ENCODE peak calls at places on chromosomes 13 and 19, in ten cellular contexts. One of them, this sample, is unnamed.

GRCh38 chr19:29798783-29799182 is 13.0 kb upstream of the CCNE1 start:
- DNase-seq in CD4-positive, CD25-positive, alpha-beta regulatory T cell: no peak
- DNase-seq in Panc1: no peak
- DNase-seq in mesenchymal stem cell: no peak
- DNase-seq in fibroblast of lung: peak; percentile 8
- DNase-seq in pancreas: no peak
- DNase-seq in tibial artery: no peak
- DNase-seq in CD8-positive, alpha-beta memory T cell: no peak
- DNase-seq in lower lobe of right lung: no peak
- DNase-seq in right cardiac atrium: no peak
- DNase-seq in this sample: no peak

GRCh38 chr13:41751277-41751676 is 209.6 kb downstream of the VWA8 start:
- DNase-seq in pancreas: no peak
- DNase-seq in CD4-positive, CD25-positive, alpha-beta regulatory T cell: no peak
- DNase-seq in lower lobe of right lung: no peak
- DNase-seq in Panc1: no peak
- DNase-seq in CD8-positive, alpha-beta memory T cell: no peak
- DNase-seq in fibroblast of lung: peak; percentile 59
- DNase-seq in right cardiac atrium: peak; percentile 81
- DNase-seq in mesenchymal stem cell: peak; percentile 68
- DNase-seq in tibial artery: no peak
- DNase-seq in this sample: no peak

GRCh38 chr13:51041126-51041525 is 69.9 kb downstream of the C13orf42 start:
- DNase-seq in pancreas: no peak
- DNase-seq in CD8-positive, alpha-beta memory T cell: no peak
- DNase-seq in fibroblast of lung: no peak
- DNase-seq in CD4-positive, CD25-positive, alpha-beta regulatory T cell: no peak
- DNase-seq in mesenchymal stem cell: no peak
- DNase-seq in right cardiac atrium: no peak
- DNase-seq in lower lobe of right lung: no peak
- DNase-seq in Panc1: no peak
- DNase-seq in tibial artery: no peak
- DNase-seq in this sample: no peak

GRCh38 chr13:111114362-111115050 is 604 bp upstream of the ARHGEF7 start:
- DNase-seq in pancreas: peak; percentile 62
- DNase-seq in CD4-positive, CD25-positive, alpha-beta regulatory T cell: peak; percentile 17
- DNase-seq in CD8-positive, alpha-beta memory T cell: peak; percentile 23
- DNase-seq in mesenchymal stem cell: peak; percentile 80
- DNase-seq in Panc1: no peak
- DNase-seq in fibroblast of lung: peak; percentile 36
- DNase-seq in tibial artery: peak; percentile 61
- DNase-seq in lower lobe of right lung: no peak
- DNase-seq in right cardiac atrium: peak; percentile 82
- DNase-seq in this sample: peak; percentile 31

GRCh38 chr19:44552324-44552723 is 22.8 kb upstream of the CEACAM20 start:
- DNase-seq in pancreas: no peak
- DNase-seq in tibial artery: no peak
- DNase-seq in fibroblast of lung: peak; percentile 12
- DNase-seq in mesenchymal stem cell: peak; percentile 23
- DNase-seq in Panc1: no peak
- DNase-seq in lower lobe of right lung: no peak
- DNase-seq in right cardiac atrium: peak; percentile 52
- DNase-seq in CD8-positive, alpha-beta memory T cell: no peak
- DNase-seq in CD4-positive, CD25-positive, alpha-beta regulatory T cell: no peak
- DNase-seq in this sample: peak; percentile 26

GRCh38 chr19:23116802-23117571 is at the start of gene ZNF730:
- DNase-seq in fibroblast of lung: peak; percentile 82
- DNase-seq in Panc1: no peak
- DNase-seq in pancreas: peak; percentile 29
- DNase-seq in tibial artery: no peak
- DNase-seq in mesenchymal stem cell: peak; percentile 85
- DNase-seq in CD8-positive, alpha-beta memory T cell: peak; percentile 0
- DNase-seq in CD4-positive, CD25-positive, alpha-beta regulatory T cell: peak; percentile 9
- DNase-seq in lower lobe of right lung: peak; percentile 46
- DNase-seq in right cardiac atrium: peak; percentile 72
- DNase-seq in this sample: peak; percentile 14

GRCh38 chr13:19845758-19846157 is 17.7 kb downstream of the ZMYM5 start:
- DNase-seq in CD8-positive, alpha-beta memory T cell: no peak
- DNase-seq in mesenchymal stem cell: peak; percentile 92
- DNase-seq in fibroblast of lung: peak; percentile 99
- DNase-seq in Panc1: peak; percentile 77
- DNase-seq in pancreas: no peak
- DNase-seq in right cardiac atrium: no peak
- DNase-seq in tibial artery: no peak
- DNase-seq in CD4-positive, CD25-positive, alpha-beta regulatory T cell: no peak
- DNase-seq in lower lobe of right lung: no peak
- DNase-seq in this sample: no peak

GRCh38 chr13:89199138-89199537 is 1528.0 kb downstream of the SLITRK5 start:
- DNase-seq in right cardiac atrium: no peak
- DNase-seq in Panc1: no peak
- DNase-seq in CD8-positive, alpha-beta memory T cell: no peak
- DNase-seq in tibial artery: no peak
- DNase-seq in pancreas: no peak
- DNase-seq in CD4-positive, CD25-positive, alpha-beta regulatory T cell: no peak
- DNase-seq in lower lobe of right lung: no peak
- DNase-seq in fibroblast of lung: no peak
- DNase-seq in mesenchymal stem cell: peak; percentile 14
- DNase-seq in this sample: no peak

GRCh38 chr19:44570603-44570983 is 41.1 kb upstream of the CEACAM20 start:
- DNase-seq in tibial artery: no peak
- DNase-seq in Panc1: no peak
- DNase-seq in pancreas: no peak
- DNase-seq in lower lobe of right lung: no peak
- DNase-seq in right cardiac atrium: no peak
- DNase-seq in CD4-positive, CD25-positive, alpha-beta regulatory T cell: no peak
- DNase-seq in fibroblast of lung: no peak
- DNase-seq in CD8-positive, alpha-beta memory T cell: no peak
- DNase-seq in mesenchymal stem cell: no peak
- DNase-seq in this sample: no peak

GRCh38 chr19:3137139-3137538 is 1.3 kb downstream of the GNA15 start:
- DNase-seq in lower lobe of right lung: no peak
- DNase-seq in CD4-positive, CD25-positive, alpha-beta regulatory T cell: no peak
- DNase-seq in fibroblast of lung: peak; percentile 27
- DNase-seq in mesenchymal stem cell: no peak
- DNase-seq in Panc1: no peak
- DNase-seq in CD8-positive, alpha-beta memory T cell: no peak
- DNase-seq in tibial artery: no peak
- DNase-seq in pancreas: no peak
- DNase-seq in right cardiac atrium: peak; percentile 82
- DNase-seq in this sample: no peak

GRCh38 chr19:3136684-3137055 is 837 bp downstream of the GNA15 start:
- DNase-seq in pancreas: no peak
- DNase-seq in lower lobe of right lung: no peak
- DNase-seq in tibial artery: no peak
- DNase-seq in fibroblast of lung: no peak
- DNase-seq in CD4-positive, CD25-positive, alpha-beta regulatory T cell: no peak
- DNase-seq in right cardiac atrium: peak; percentile 55
- DNase-seq in mesenchymal stem cell: no peak
- DNase-seq in Panc1: no peak
- DNase-seq in CD8-positive, alpha-beta memory T cell: no peak
- DNase-seq in this sample: no peak

GRCh38 chr19:3140667-3141038 is 4.8 kb downstream of the GNA15 start:
- DNase-seq in CD8-positive, alpha-beta memory T cell: no peak
- DNase-seq in pancreas: no peak
- DNase-seq in right cardiac atrium: no peak
- DNase-seq in fibroblast of lung: no peak
- DNase-seq in CD4-positive, CD25-positive, alpha-beta regulatory T cell: no peak
- DNase-seq in lower lobe of right lung: no peak
- DNase-seq in mesenchymal stem cell: no peak
- DNase-seq in Panc1: no peak
- DNase-seq in tibial artery: no peak
- DNase-seq in this sample: no peak

GRCh38 chr19:3135961-3136683 is at the start of gene GNA15:
- DNase-seq in CD4-positive, CD25-positive, alpha-beta regulatory T cell: no peak
- DNase-seq in Panc1: no peak
- DNase-seq in pancreas: peak; percentile 63
- DNase-seq in mesenchymal stem cell: no peak
- DNase-seq in right cardiac atrium: no peak
- DNase-seq in lower lobe of right lung: peak; percentile 81
- DNase-seq in tibial artery: no peak
- DNase-seq in fibroblast of lung: no peak
- DNase-seq in CD8-positive, alpha-beta memory T cell: no peak
- DNase-seq in this sample: peak; percentile 62

GRCh38 chr19:3138268-3138667 is 2.4 kb downstream of the GNA15 start:
- DNase-seq in fibroblast of lung: no peak
- DNase-seq in lower lobe of right lung: no peak
- DNase-seq in CD4-positive, CD25-positive, alpha-beta regulatory T cell: no peak
- DNase-seq in Panc1: no peak
- DNase-seq in mesenchymal stem cell: no peak
- DNase-seq in CD8-positive, alpha-beta memory T cell: no peak
- DNase-seq in tibial artery: no peak
- DNase-seq in right cardiac atrium: no peak
- DNase-seq in pancreas: no peak
- DNase-seq in this sample: no peak
- H3K4me1 ChIP-seq in fibroblast of lung: peaks cover 6% of the 10 kb centered on the region
- H3K4me1 ChIP-seq in lower lobe of right lung: peaks cover 54% of the 10 kb centered on the region
- H3K4me1 ChIP-seq in CD4-positive, CD25-positive, alpha-beta regulatory T cell: peaks cover 35% of the 10 kb centered on the region
- H3K4me1 ChIP-seq in Panc1: peaks cover 6% of the 10 kb centered on the region
- H3K4me1 ChIP-seq in mesenchymal stem cell: peaks cover 12% of the 10 kb centered on the region
- H3K4me1 ChIP-seq in CD8-positive, alpha-beta memory T cell: peaks cover 7% of the 10 kb centered on the region
- H3K4me1 ChIP-seq in tibial artery: no peaks in the 10 kb centered on the region
- H3K4me1 ChIP-seq in right cardiac atrium: no peaks in the 10 kb centered on the region
- H3K4me1 ChIP-seq in pancreas: no peaks in the 10 kb centered on the region
- H3K4me1 ChIP-seq in this sample: no peaks in the 10 kb centered on the region

GRCh38 chr13:99376924-99377323 is 69.7 kb upstream of the GPR183 start:
- DNase-seq in CD8-positive, alpha-beta memory T cell: no peak
- DNase-seq in fibroblast of lung: no peak
- DNase-seq in pancreas: no peak
- DNase-seq in right cardiac atrium: no peak
- DNase-seq in lower lobe of right lung: no peak
- DNase-seq in CD4-positive, CD25-positive, alpha-beta regulatory T cell: no peak
- DNase-seq in tibial artery: no peak
- DNase-seq in mesenchymal stem cell: no peak
- DNase-seq in Panc1: no peak
- DNase-seq in this sample: no peak

GRCh38 chr13:99374169-99374991 is 67.2 kb upstream of the GPR183 start:
- DNase-seq in Panc1: no peak
- DNase-seq in right cardiac atrium: no peak
- DNase-seq in lower lobe of right lung: no peak
- DNase-seq in pancreas: no peak
- DNase-seq in mesenchymal stem cell: no peak
- DNase-seq in CD4-positive, CD25-positive, alpha-beta regulatory T cell: no peak
- DNase-seq in fibroblast of lung: no peak
- DNase-seq in tibial artery: no peak
- DNase-seq in CD8-positive, alpha-beta memory T cell: no peak
- DNase-seq in this sample: no peak

GRCh38 chr13:99374994-99375805 is 68.0 kb upstream of the GPR183 start:
- DNase-seq in mesenchymal stem cell: no peak
- DNase-seq in pancreas: no peak
- DNase-seq in tibial artery: no peak
- DNase-seq in CD8-positive, alpha-beta memory T cell: peak; percentile 91
- DNase-seq in CD4-positive, CD25-positive, alpha-beta regulatory T cell: peak; percentile 66
- DNase-seq in lower lobe of right lung: peak; percentile 62
- DNase-seq in right cardiac atrium: no peak
- DNase-seq in fibroblast of lung: no peak
- DNase-seq in Panc1: no peak
- DNase-seq in this sample: peak; percentile 50

GRCh38 chr13:99376132-99376531 is 68.9 kb upstream of the GPR183 start:
- DNase-seq in Panc1: no peak
- DNase-seq in CD4-positive, CD25-positive, alpha-beta regulatory T cell: no peak
- DNase-seq in CD8-positive, alpha-beta memory T cell: no peak
- DNase-seq in pancreas: no peak
- DNase-seq in fibroblast of lung: no peak
- DNase-seq in lower lobe of right lung: no peak
- DNase-seq in mesenchymal stem cell: no peak
- DNase-seq in tibial artery: peak; percentile 44
- DNase-seq in right cardiac atrium: peak; percentile 59
- DNase-seq in this sample: no peak

GRCh38 chr13:99375806-99376080 is 68.5 kb upstream of the GPR183 start:
- DNase-seq in Panc1: no peak
- DNase-seq in right cardiac atrium: no peak
- DNase-seq in tibial artery: no peak
- DNase-seq in mesenchymal stem cell: no peak
- DNase-seq in CD4-positive, CD25-positive, alpha-beta regulatory T cell: no peak
- DNase-seq in fibroblast of lung: no peak
- DNase-seq in pancreas: no peak
- DNase-seq in lower lobe of right lung: no peak
- DNase-seq in CD8-positive, alpha-beta memory T cell: no peak
- DNase-seq in this sample: no peak
- H3K4me1 ChIP-seq in Panc1: no peaks in the 10 kb centered on the region
- H3K4me1 ChIP-seq in right cardiac atrium: no peaks in the 10 kb centered on the region
- H3K4me1 ChIP-seq in tibial artery: no peaks in the 10 kb centered on the region
- H3K4me1 ChIP-seq in mesenchymal stem cell: peaks cover 2% of the 10 kb centered on the region
- H3K4me1 ChIP-seq in CD4-positive, CD25-positive, alpha-beta regulatory T cell: peaks cover 37% of the 10 kb centered on the region
- H3K4me1 ChIP-seq in fibroblast of lung: no peaks in the 10 kb centered on the region
- H3K4me1 ChIP-seq in pancreas: no peaks in the 10 kb centered on the region
- H3K4me1 ChIP-seq in lower lobe of right lung: peaks cover 5% of the 10 kb centered on the region
- H3K4me1 ChIP-seq in CD8-positive, alpha-beta memory T cell: peaks cover 90% of the 10 kb centered on the region
- H3K4me1 ChIP-seq in this sample: no peaks in the 10 kb centered on the region

DNA sequence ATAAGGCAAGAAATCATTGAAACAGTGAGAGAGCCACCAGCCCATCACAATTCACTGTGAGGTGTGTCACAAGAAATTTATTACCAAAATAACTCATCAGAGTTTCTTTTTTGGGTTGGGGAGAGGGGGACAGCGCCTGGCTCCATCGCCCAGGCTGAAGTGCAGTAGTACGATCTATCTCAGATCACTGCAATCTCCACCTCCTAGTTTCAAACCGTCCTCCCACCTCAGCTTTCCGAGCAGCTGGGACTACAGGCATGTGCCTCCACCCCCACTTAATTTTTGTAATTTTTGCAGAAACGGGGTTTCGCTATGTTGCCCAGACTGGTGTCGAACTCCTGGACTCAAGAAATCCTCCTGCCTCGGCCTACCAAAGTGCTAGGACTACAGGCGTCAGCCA is 3.6 kb downstream of the IFNL1 start:
- DNase-seq in CD8-positive, alpha-beta memory T cell: no peak
- DNase-seq in lower lobe of right lung: no peak
- DNase-seq in right cardiac atrium: no peak
- DNase-seq in tibial artery: no peak
- DNase-seq in Panc1: no peak
- DNase-seq in fibroblast of lung: no peak
- DNase-seq in mesenchymal stem cell: no peak
- DNase-seq in CD4-positive, CD25-positive, alpha-beta regulatory T cell: no peak
- DNase-seq in pancreas: no peak
- DNase-seq in this sample: no peak
- H3K4me1 ChIP-seq in CD8-positive, alpha-beta memory T cell: peaks cover 19% of the 10 kb centered on the region
- H3K4me1 ChIP-seq in lower lobe of right lung: no peaks in the 10 kb centered on the region
- H3K4me1 ChIP-seq in right cardiac atrium: no peaks in the 10 kb centered on the region
- H3K4me1 ChIP-seq in tibial artery: no peaks in the 10 kb centered on the region
- H3K4me1 ChIP-seq in Panc1: no peaks in the 10 kb centered on the region
- H3K4me1 ChIP-seq in fibroblast of lung: no peaks in the 10 kb centered on the region
- H3K4me1 ChIP-seq in mesenchymal stem cell: peaks cover 1% of the 10 kb centered on the region
- H3K4me1 ChIP-seq in CD4-positive, CD25-positive, alpha-beta regulatory T cell: peaks cover 6% of the 10 kb centered on the region
- H3K4me1 ChIP-seq in pancreas: no peaks in the 10 kb centered on the region
- H3K4me1 ChIP-seq in this sample: no peaks in the 10 kb centered on the region

DNA sequence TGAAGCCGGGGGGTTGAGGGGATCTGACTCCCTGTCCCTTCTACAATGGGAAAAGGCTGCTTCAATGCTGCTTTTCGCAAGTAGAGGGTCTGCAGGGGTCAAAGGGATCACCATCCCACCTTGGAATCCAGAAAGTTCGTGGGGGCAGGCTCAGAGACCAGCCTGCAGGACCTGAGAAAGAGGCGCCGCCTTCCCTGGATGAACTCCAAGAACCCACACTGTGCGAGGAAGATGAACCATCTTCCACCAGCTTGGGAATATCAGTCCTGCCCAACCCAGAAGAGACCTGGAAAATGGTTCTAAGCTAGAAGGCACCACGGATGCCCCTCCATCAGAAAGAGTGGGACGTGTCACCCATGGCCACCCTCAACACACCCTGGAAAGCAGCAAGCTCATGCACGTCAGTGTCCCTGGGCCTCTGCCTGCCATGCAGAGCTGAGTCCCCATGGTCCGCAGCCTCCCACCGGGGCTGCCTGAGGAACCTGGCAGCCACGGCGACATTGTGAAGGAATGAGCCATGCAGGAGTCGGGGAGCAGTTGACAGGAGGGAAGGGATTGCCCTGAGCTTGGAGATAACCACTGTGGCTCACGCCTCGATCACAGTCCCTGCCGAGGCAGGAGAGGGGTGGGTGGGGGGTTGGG is 14.6 kb downstream of the RAB3D start:
- DNase-seq in CD4-positive, CD25-positive, alpha-beta regulatory T cell: no peak
- DNase-seq in CD8-positive, alpha-beta memory T cell: no peak
- DNase-seq in lower lobe of right lung: no peak
- DNase-seq in Panc1: no peak
- DNase-seq in tibial artery: no peak
- DNase-seq in pancreas: peak; percentile 45
- DNase-seq in fibroblast of lung: no peak
- DNase-seq in right cardiac atrium: peak; percentile 65
- DNase-seq in mesenchymal stem cell: no peak
- DNase-seq in this sample: no peak
- H3K4me1 ChIP-seq in CD4-positive, CD25-positive, alpha-beta regulatory T cell: peaks cover 11% of the 10 kb centered on the region
- H3K4me1 ChIP-seq in CD8-positive, alpha-beta memory T cell: peaks cover 6% of the 10 kb centered on the region
- H3K4me1 ChIP-seq in lower lobe of right lung: peaks cover 41% of the 10 kb centered on the region
- H3K4me1 ChIP-seq in Panc1: peaks cover 15% of the 10 kb centered on the region
- H3K4me1 ChIP-seq in tibial artery: peaks cover 5% of the 10 kb centered on the region
- H3K4me1 ChIP-seq in pancreas: peaks cover 7% of the 10 kb centered on the region
- H3K4me1 ChIP-seq in fibroblast of lung: peaks cover 14% of the 10 kb centered on the region
- H3K4me1 ChIP-seq in right cardiac atrium: peaks cover 3% of the 10 kb centered on the region
- H3K4me1 ChIP-seq in mesenchymal stem cell: peaks cover 16% of the 10 kb centered on the region
- H3K4me1 ChIP-seq in this sample: peaks cover 28% of the 10 kb centered on the region

This sample was measured in transverse colon.